ENCODE peak calls at places on chromosomes 2 and 18, in eight cellular contexts. One of them, this sample, is unnamed.

GRCh38 chr2:224869601-224870000 is 153.4 kb upstream of the CCDC195 start:
- DNase-seq in cardiac fibroblast: peak
- DNase-seq in tibial artery: no peak
- DNase-seq in midbrain: peak
- DNase-seq in fibroblast of lung: peak
- DNase-seq in RCC 7860: no peak
- DNase-seq in NCI-H510A: no peak
- DNase-seq in SK-MEL-5: peak
- DNase-seq in this sample: peak

GRCh38 chr2:237150831-237151230 is 65.1 kb downstream of the COPS8 start:
- DNase-seq in NCI-H510A: no peak
- DNase-seq in RCC 7860: no peak
- DNase-seq in SK-MEL-5: no peak
- DNase-seq in cardiac fibroblast: no peak
- DNase-seq in tibial artery: no peak
- DNase-seq in midbrain: no peak
- DNase-seq in fibroblast of lung: no peak
- DNase-seq in this sample: no peak

GRCh38 chr2:148756292-148756975 is 111.9 kb downstream of the EPC2 start:
- DNase-seq in RCC 7860: peak
- DNase-seq in fibroblast of lung: peak
- DNase-seq in SK-MEL-5: no peak
- DNase-seq in NCI-H510A: no peak
- DNase-seq in cardiac fibroblast: peak
- DNase-seq in midbrain: no peak
- DNase-seq in tibial artery: no peak
- DNase-seq in this sample: peak

GRCh38 chr2:102253140-102253752 is 58.1 kb upstream of the IL1RL1 start:
- DNase-seq in SK-MEL-5: no peak
- DNase-seq in cardiac fibroblast: peak
- DNase-seq in tibial artery: no peak
- DNase-seq in fibroblast of lung: no peak
- DNase-seq in RCC 7860: no peak
- DNase-seq in midbrain: no peak
- DNase-seq in NCI-H510A: no peak
- DNase-seq in this sample: no peak

GRCh38 chr18:46705521-46705920 is 48.5 kb upstream of the LOXHD1 start:
- DNase-seq in RCC 7860: no peak
- DNase-seq in midbrain: no peak
- DNase-seq in tibial artery: no peak
- DNase-seq in cardiac fibroblast: no peak
- DNase-seq in fibroblast of lung: no peak
- DNase-seq in NCI-H510A: no peak
- DNase-seq in SK-MEL-5: no peak
- DNase-seq in this sample: no peak

GRCh38 chr2:44051948-44052347 is 56.2 kb upstream of the LRPPRC start:
- DNase-seq in fibroblast of lung: no peak
- DNase-seq in midbrain: no peak
- DNase-seq in RCC 7860: no peak
- DNase-seq in SK-MEL-5: no peak
- DNase-seq in cardiac fibroblast: no peak
- DNase-seq in NCI-H510A: no peak
- DNase-seq in tibial artery: no peak
- DNase-seq in this sample: no peak

GRCh38 chr2:163778045-163778753 is 42.4 kb upstream of the FIGN start:
- DNase-seq in cardiac fibroblast: peak
- DNase-seq in SK-MEL-5: no peak
- DNase-seq in midbrain: no peak
- DNase-seq in NCI-H510A: no peak
- DNase-seq in tibial artery: no peak
- DNase-seq in fibroblast of lung: peak
- DNase-seq in RCC 7860: peak
- DNase-seq in this sample: peak

GRCh38 chr2:233007739-233008138 is 5.3 kb downstream of the NGEF start:
- DNase-seq in midbrain: no peak
- DNase-seq in RCC 7860: no peak
- DNase-seq in tibial artery: no peak
- DNase-seq in cardiac fibroblast: no peak
- DNase-seq in NCI-H510A: no peak
- DNase-seq in fibroblast of lung: no peak
- DNase-seq in SK-MEL-5: no peak
- DNase-seq in this sample: no peak

GRCh38 chr18:57947117-57947516 is 96.9 kb upstream of the NEDD4L start:
- DNase-seq in RCC 7860: no peak
- DNase-seq in cardiac fibroblast: no peak
- DNase-seq in NCI-H510A: no peak
- DNase-seq in SK-MEL-5: no peak
- DNase-seq in midbrain: no peak
- DNase-seq in tibial artery: no peak
- DNase-seq in fibroblast of lung: no peak
- DNase-seq in this sample: no peak

GRCh38 chr2:45963816-45964215 is 312.3 kb downstream of the PRKCE start:
- DNase-seq in midbrain: no peak
- DNase-seq in tibial artery: no peak
- DNase-seq in RCC 7860: no peak
- DNase-seq in NCI-H510A: no peak
- DNase-seq in SK-MEL-5: no peak
- DNase-seq in fibroblast of lung: no peak
- DNase-seq in cardiac fibroblast: no peak
- DNase-seq in this sample: no peak

GRCh38 chr18:57705861-57706590 is 84.4 kb upstream of the NARS1 start:
- DNase-seq in fibroblast of lung: no peak
- DNase-seq in midbrain: no peak
- DNase-seq in RCC 7860: no peak
- DNase-seq in cardiac fibroblast: no peak
- DNase-seq in SK-MEL-5: no peak
- DNase-seq in NCI-H510A: no peak
- DNase-seq in tibial artery: no peak
- DNase-seq in this sample: no peak

GRCh38 chr2:216701544-216701943 is 6.2 kb upstream of the IGFBP5 start:
- DNase-seq in RCC 7860: no peak
- DNase-seq in fibroblast of lung: no peak
- DNase-seq in cardiac fibroblast: no peak
- DNase-seq in NCI-H510A: no peak
- DNase-seq in SK-MEL-5: no peak
- DNase-seq in midbrain: no peak
- DNase-seq in tibial artery: no peak
- DNase-seq in this sample: no peak

GRCh38 chr2:79139423-79139822 is 19.1 kb downstream of the REG1A start:
- DNase-seq in cardiac fibroblast: no peak
- DNase-seq in SK-MEL-5: no peak
- DNase-seq in NCI-H510A: no peak
- DNase-seq in tibial artery: no peak
- DNase-seq in RCC 7860: no peak
- DNase-seq in fibroblast of lung: no peak
- DNase-seq in midbrain: no peak
- DNase-seq in this sample: no peak

GRCh38 chr2:16584824-16585546 is 80.6 kb downstream of the CYRIA start:
- DNase-seq in NCI-H510A: no peak
- DNase-seq in cardiac fibroblast: peak
- DNase-seq in midbrain: peak
- DNase-seq in RCC 7860: no peak
- DNase-seq in SK-MEL-5: no peak
- DNase-seq in fibroblast of lung: no peak
- DNase-seq in tibial artery: no peak
- DNase-seq in this sample: no peak

GRCh38 chr2:219416233-219416598 is 2.0 kb upstream of the DES start:
- DNase-seq in NCI-H510A: no peak
- DNase-seq in RCC 7860: no peak
- DNase-seq in SK-MEL-5: no peak
- DNase-seq in tibial artery: no peak
- DNase-seq in cardiac fibroblast: no peak
- DNase-seq in fibroblast of lung: no peak
- DNase-seq in midbrain: no peak
- DNase-seq in this sample: no peak

GRCh38 chr18:63292844-63293683 is 26.5 kb downstream of the BCL2 start:
- DNase-seq in RCC 7860: no peak
- DNase-seq in fibroblast of lung: no peak
- DNase-seq in NCI-H510A: no peak
- DNase-seq in cardiac fibroblast: no peak
- DNase-seq in tibial artery: no peak
- DNase-seq in SK-MEL-5: no peak
- DNase-seq in midbrain: no peak
- DNase-seq in this sample: no peak

This sample was measured in A172.